ENCODE peak calls at places on chromosomes 6 and 20, in nine cellular contexts. N is CD8-positive, alpha-beta T cell; A is neural progenitor cell; Q is SJCRH30; T is CD8-positive, alpha-beta memory T cell; Z is body of pancreas; J is GM23338; B is coronary artery; S is heart left ventricle. V is an unnamed sample.
A peak's percentile ranks its signal among the peaks of the same experiment; 100 is the strongest.

GRCh38 chr6:126773122-126773805 is 345.2 kb upstream of the RSPO3 start:
- DNase-seq in N (no peak), A (peak; percentile 44), Q (no peak), T (no peak), Z (no peak), J (peak; percentile 45), B (no peak), S (no peak), V (no peak)

GRCh38 chr6:108622601-108623335 is 62.1 kb downstream of the FOXO3 start:
- DNase-seq in N (no peak), A (no peak), Q (no peak), T (no peak), Z (no peak), J (no peak), B (peak; percentile 79), S (peak; percentile 49), V (no peak)

GRCh38 chr6:142210606-142211005 is 63.5 kb downstream of the VTA1 start:
- DNase-seq in N (no peak), A (no peak), Q (no peak), T (no peak), Z (no peak), J (no peak), B (no peak), S (no peak), V (no peak)

GRCh38 chr20:32823078-32823477 is 3.3 kb downstream of the MAPRE1 start:
- DNase-seq in N (no peak), A (peak; percentile 16), Q (no peak), T (no peak), Z (no peak), J (no peak), B (no peak), S (no peak), V (peak; percentile 7)

GRCh38 chr6:39550191-39550590 is 175.0 kb downstream of the KIF6 start:
- DNase-seq in N (no peak), A (no peak), Q (no peak), T (no peak), Z (no peak), J (no peak), B (no peak), S (no peak), V (no peak)

GRCh38 chr6:108897371-108897770 is 49.1 kb downstream of the ARMC2 start:
- DNase-seq in N (no peak), A (no peak), Q (peak; percentile 31), T (no peak), Z (peak; percentile 26), J (no peak), B (no peak), S (peak; percentile 62), V (no peak)

GRCh38 chr6:138194221-138194620 is 24.1 kb downstream of the PBOV1 start:
- DNase-seq in N (no peak), A (no peak), Q (no peak), T (no peak), Z (peak; percentile 58), J (no peak), B (no peak), S (no peak), V (no peak)

GRCh38 chr6:5345324-5345723 is 84.0 kb downstream of the FARS2 start:
- DNase-seq in N (no peak), A (no peak), Q (no peak), T (no peak), Z (no peak), J (no peak), B (no peak), S (no peak), V (no peak)

GRCh38 chr6:36104836-36105235 is 25.5 kb upstream of the MAPK13 start:
- DNase-seq in N (no peak), A (no peak), Q (no peak), T (no peak), Z (no peak), J (no peak), B (no peak), S (no peak), V (no peak)

GRCh38 chr6:116158641-116159040 is 32.7 kb upstream of the COL10A1 start:
- DNase-seq in N (no peak), A (no peak), Q (no peak), T (no peak), Z (no peak), J (no peak), B (no peak), S (no peak), V (no peak)

GRCh38 chr6:138162947-138163569 is 1.3 kb downstream of the ARFGEF3 start:
- DNase-seq in N (no peak), A (no peak), Q (no peak), T (no peak), Z (no peak), J (peak; percentile 43), B (no peak), S (no peak), V (no peak)

GRCh38 chr6:148203281-148203925 is 139.2 kb upstream of the SASH1 start:
- DNase-seq in N (no peak), A (no peak), Q (peak; percentile 49), T (no peak), Z (no peak), J (no peak), B (no peak), S (no peak), V (no peak)

GRCh38 chr6:36615018-36615761 is 21.0 kb downstream of the SRSF3 start:
- DNase-seq in N (peak; percentile 31), A (peak; percentile 62), Q (peak; percentile 38), T (peak; percentile 61), Z (peak; percentile 45), J (peak; percentile 81), B (peak; percentile 73), S (peak; percentile 56), V (no peak)

GRCh38 chr20:44541957-44542356 is 20.1 kb upstream of the SERINC3 start:
- DNase-seq in N (no peak), A (no peak), Q (no peak), T (no peak), Z (no peak), J (no peak), B (no peak), S (no peak), V (no peak)

GRCh38 chr20:42179768-42180167 is 561.6 kb upstream of the CHD6 start:
- DNase-seq in N (no peak), A (peak; percentile 64), Q (peak; percentile 73), T (no peak), Z (no peak), J (peak; percentile 1), B (no peak), S (no peak), V (no peak)

DNA sequence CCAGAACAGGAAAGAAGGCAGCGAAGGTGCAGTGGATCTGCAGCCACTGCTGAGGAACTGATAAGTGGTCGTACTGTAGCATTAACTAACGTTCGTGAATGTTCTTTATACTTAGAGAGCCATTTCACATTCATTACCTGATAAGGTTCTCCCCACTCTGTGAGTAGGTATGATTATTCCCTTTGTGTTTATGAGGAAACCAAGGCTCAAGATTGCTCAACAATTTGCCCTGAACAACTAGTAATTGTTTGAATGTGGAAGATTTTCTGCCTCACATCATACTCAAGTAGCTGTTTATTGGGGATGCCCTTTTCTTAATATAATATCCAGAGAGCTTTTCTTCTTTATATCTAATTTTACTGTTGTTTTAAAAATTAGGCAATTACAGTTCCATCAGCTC is 24.9 kb upstream of the ELOVL5 start:
- DNase-seq in N (no peak), A (no peak), Q (no peak), T (no peak), Z (no peak), J (no peak), B (no peak), S (no peak), V (no peak)
- H3K27ac ChIP-seq in N (no peak overlapping the region), A (no peak overlapping the region), Q (no peak overlapping the region), T (no peak overlapping the region), Z (no peak overlapping the region), J (no peak overlapping the region), B (no peak overlapping the region), S (no peak overlapping the region), V (no peak overlapping the region)

DNA sequence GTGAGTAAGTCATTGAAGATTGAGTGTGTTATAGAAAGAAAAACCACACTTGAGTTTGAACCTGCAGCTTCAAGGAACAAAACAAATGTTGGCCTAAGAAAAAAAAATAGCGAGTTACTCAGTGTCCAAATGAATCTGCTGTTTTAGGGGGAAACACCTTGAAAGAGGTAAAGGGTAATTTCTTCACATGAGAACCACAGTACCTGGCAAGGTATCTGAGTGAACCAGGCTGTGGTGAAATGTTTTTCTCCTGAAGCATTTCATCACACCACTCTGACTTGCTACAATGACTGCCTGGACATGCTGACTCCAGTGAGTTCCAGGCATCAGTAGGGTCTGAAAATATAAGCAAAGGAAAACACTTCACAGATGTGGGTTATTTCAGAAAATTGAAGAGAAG is 206.0 kb upstream of the SGK1 start:
- DNase-seq in N (no peak), A (no peak), Q (no peak), T (no peak), Z (no peak), J (no peak), B (no peak), S (no peak), V (no peak)
- H3K27ac ChIP-seq in N (no peak overlapping the region), A (no peak overlapping the region), Q (no peak overlapping the region), T (no peak overlapping the region), Z (no peak overlapping the region), J (no peak overlapping the region), B (no peak overlapping the region), S (no peak overlapping the region), V (no peak overlapping the region)

GRCh38 chr20:17824676-17825224 is 125.0 kb downstream of the BANF2 start:
- DNase-seq in N (no peak), A (no peak), Q (no peak), T (no peak), Z (no peak), J (no peak), B (no peak), S (peak; percentile 39), V (no peak)
- H3K27ac ChIP-seq in N (no peak overlapping the region), A (no peak overlapping the region), Q (no peak overlapping the region), T (no peak overlapping the region), Z (no peak overlapping the region), J (no peak overlapping the region), B (no peak overlapping the region), S (peak overlapping the region; percentile 70), V (no peak overlapping the region)

GRCh38 chr20:13284830-13285229 is 63.8 kb downstream of the ISM1 start:
- DNase-seq in N (no peak), A (no peak), Q (no peak), T (no peak), Z (no peak), J (no peak), B (no peak), S (no peak), V (no peak)

GRCh38 chr20:13288357-13288756 is 67.3 kb downstream of the ISM1 start:
- DNase-seq in N (no peak), A (no peak), Q (no peak), T (no peak), Z (no peak), J (no peak), B (no peak), S (no peak), V (no peak)

GRCh38 chr20:13286052-13286451 is 65.0 kb downstream of the ISM1 start:
- DNase-seq in N (no peak), A (no peak), Q (no peak), T (no peak), Z (no peak), J (no peak), B (no peak), S (no peak), V (no peak)

GRCh38 chr20:13285408-13285807 is 64.3 kb downstream of the ISM1 start:
- DNase-seq in N (no peak), A (no peak), Q (no peak), T (no peak), Z (no peak), J (no peak), B (no peak), S (no peak), V (no peak)

DNA sequence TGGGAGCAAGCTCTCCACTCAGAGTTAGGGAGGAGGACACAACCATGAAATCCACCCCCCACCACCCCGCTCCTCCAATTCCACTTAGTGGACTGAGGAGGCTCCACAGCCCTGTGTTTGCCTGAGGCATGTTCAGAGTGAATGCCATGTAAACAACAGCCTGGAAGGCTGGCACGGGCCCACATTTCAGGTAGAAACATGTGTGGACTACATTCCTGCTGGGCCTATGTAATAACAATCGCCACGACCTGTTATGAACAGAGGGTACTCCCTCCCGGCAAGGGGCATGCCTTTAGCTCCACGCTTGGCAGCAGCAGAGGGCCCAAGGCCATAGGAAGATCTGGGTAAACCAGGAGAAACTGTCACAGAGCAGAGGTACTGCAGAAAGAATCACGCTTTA is 65.5 kb downstream of the ISM1 start:
- DNase-seq in N (no peak), A (no peak), Q (no peak), T (no peak), Z (peak; percentile 31), J (no peak), B (no peak), S (no peak), V (no peak)
- H3K27ac ChIP-seq in N (no peak overlapping the region), A (no peak overlapping the region), Q (no peak overlapping the region), T (no peak overlapping the region), Z (no peak overlapping the region), J (no peak overlapping the region), B (no peak overlapping the region), S (no peak overlapping the region), V (no peak overlapping the region)